ENCODE peak calls at places on chromosomes 6 and 20, in four cellular contexts. C, S, W and J are unnamed samples.

GRCh38 chr20:3777726-3778629 is 3.3 kb downstream of the SPEF1 start:
- DNase-seq in C (peak; percentile 90), S (no peak), W (no peak), J (no peak)

GRCh38 chr6:157240059-157240959 is 83.0 kb downstream of the TMEM242 start:
- DNase-seq in C (no peak), S (peak; percentile 37), W (peak; percentile 89), J (no peak)

GRCh38 chr6:131687022-131687421 is 14.2 kb downstream of the OR2A4 start:
- DNase-seq in C (no peak), S (no peak), W (no peak), J (no peak)

GRCh38 chr6:139706949-139707348 is 332.5 kb upstream of the CITED2 start:
- DNase-seq in C (no peak), S (no peak), W (no peak), J (no peak)

GRCh38 chr20:46757754-46758678 is 48.6 kb downstream of the SLC2A10 start:
- DNase-seq in C (peak; percentile 84), S (peak; percentile 59), W (peak; percentile 81), J (peak; percentile 30)

GRCh38 chr6:136086686-136087085 is 163.4 kb downstream of the MTFR2 start:
- DNase-seq in C (no peak), S (no peak), W (no peak), J (no peak)

GRCh38 chr6:87274660-87275273 is 47.6 kb upstream of the SMIM8 start:
- DNase-seq in C (no peak), S (no peak), W (no peak), J (no peak)

GRCh38 chr6:167795874-167796667 is 30.6 kb upstream of the AFDN start:
- DNase-seq in C (peak; percentile 60), S (no peak), W (no peak), J (no peak)

GRCh38 chr6:16909599-16910360 is 148.5 kb upstream of the ATXN1 start:
- DNase-seq in C (no peak), S (no peak), W (no peak), J (no peak)

GRCh38 chr6:148760143-148760505 is 13.3 kb downstream of the UST start:
- DNase-seq in C (no peak), S (no peak), W (no peak), J (no peak)

GRCh38 chr6:12060780-12061619 is 48.9 kb downstream of the HIVEP1 start:
- DNase-seq in C (no peak), S (no peak), W (peak; percentile 58), J (peak; percentile 87)

GRCh38 chr6:13538084-13538483 is 36.3 kb upstream of the SIRT5 start:
- DNase-seq in C (no peak), S (peak; percentile 55), W (peak; percentile 47), J (no peak)

GRCh38 chr6:69867075-69867911 is 937 bp downstream of the COL19A1 start:
- DNase-seq in C (peak; percentile 72), S (peak; percentile 12), W (peak; percentile 7), J (no peak)

GRCh38 chr6:52233975-52234823 is 10.1 kb downstream of the IL17F start:
- DNase-seq in C (peak; percentile 58), S (peak; percentile 68), W (peak; percentile 22), J (no peak)

GRCh38 chr20:60586417-60587105 is 628.3 kb downstream of the CDH26 start:
- DNase-seq in C (no peak), S (no peak), W (no peak), J (no peak)

GRCh38 chr20:62508641-62509051 is 32.9 kb upstream of the GATA5 start:
- DNase-seq in C (no peak), S (no peak), W (no peak), J (no peak)

GRCh38 chr6:28537065-28537464 is 11.4 kb downstream of the GPX5 start:
- DNase-seq in C (no peak), S (no peak), W (no peak), J (no peak)

GRCh38 chr20:63738687-63739128 is 868 bp upstream of the SLC2A4RG start:
- DNase-seq in C (peak; percentile 80), S (peak; percentile 71), W (peak; percentile 65), J (no peak)

GRCh38 chr6:170006524-170007467 is 255.4 kb downstream of the ERMARD start:
- DNase-seq in C (peak; percentile 86), S (no peak), W (no peak), J (no peak)

GRCh38 chr20:41697861-41698559 is 79.8 kb upstream of the CHD6 start:
- DNase-seq in C (no peak), S (peak; percentile 52), W (peak; percentile 56), J (no peak)

GRCh38 chr20:38151455-38151854 is 13.6 kb downstream of the TGM2 start:
- DNase-seq in C (no peak), S (no peak), W (no peak), J (no peak)

GRCh38 chr20:2080532-2081224 is 20.9 kb upstream of the STK35 start:
- DNase-seq in C (no peak), S (peak; percentile 69), W (no peak), J (no peak)

GRCh38 chr6:24719125-24719931 is at the start of gene C6orf62:
- DNase-seq in C (no peak), S (no peak), W (peak; percentile 20), J (peak; percentile 20)

GRCh38 chr6:140597181-140597580 is 1222.7 kb upstream of the CITED2 start:
- DNase-seq in C (no peak), S (no peak), W (no peak), J (no peak)

GRCh38 chr6:77030929-77031674 is 432.2 kb downstream of the HTR1B start:
- DNase-seq in C (no peak), S (no peak), W (no peak), J (no peak)

GRCh38 chr20:24696396-24696795 is 227.0 kb downstream of the SYNDIG1 start:
- DNase-seq in C (no peak), S (no peak), W (no peak), J (no peak)

GRCh38 chr20:25236450-25237304 is 11.2 kb upstream of the PYGB start:
- DNase-seq in C (no peak), S (no peak), W (no peak), J (no peak)

GRCh38 chr6:26233608-26234420 is 131.2 kb upstream of the BTN3A2 start:
- DNase-seq in C (no peak), S (no peak), W (peak; percentile 61), J (peak; percentile 75)

GRCh38 chr6:7112741-7113313 is 5.1 kb downstream of the RREB1 start:
- DNase-seq in C (no peak), S (peak; percentile 69), W (no peak), J (peak; percentile 41)

GRCh38 chr6:108123516-108123929 is 42.3 kb upstream of the NR2E1 start:
- DNase-seq in C (no peak), S (no peak), W (no peak), J (no peak)

GRCh38 chr6:26225848-26226590 is 138.8 kb downstream of the HFE start:
- DNase-seq in C (no peak), S (no peak), W (no peak), J (no peak)

GRCh38 chr6:135496805-135497411 is 632 bp downstream of the AHI1 start:
- DNase-seq in C (no peak), S (no peak), W (no peak), J (no peak)

GRCh38 chr6:13012977-13013680 is 296.6 kb downstream of the PHACTR1 start:
- DNase-seq in C (peak; percentile 82), S (no peak), W (no peak), J (no peak)

GRCh38 chr6:5723905-5724691 is 282.6 kb downstream of the NRN1 start:
- DNase-seq in C (no peak), S (no peak), W (no peak), J (peak; percentile 60)

GRCh38 chr6:164039954-164040375 is 625.4 kb downstream of the QKI start:
- DNase-seq in C (no peak), S (no peak), W (peak; percentile 99), J (no peak)

DNA sequence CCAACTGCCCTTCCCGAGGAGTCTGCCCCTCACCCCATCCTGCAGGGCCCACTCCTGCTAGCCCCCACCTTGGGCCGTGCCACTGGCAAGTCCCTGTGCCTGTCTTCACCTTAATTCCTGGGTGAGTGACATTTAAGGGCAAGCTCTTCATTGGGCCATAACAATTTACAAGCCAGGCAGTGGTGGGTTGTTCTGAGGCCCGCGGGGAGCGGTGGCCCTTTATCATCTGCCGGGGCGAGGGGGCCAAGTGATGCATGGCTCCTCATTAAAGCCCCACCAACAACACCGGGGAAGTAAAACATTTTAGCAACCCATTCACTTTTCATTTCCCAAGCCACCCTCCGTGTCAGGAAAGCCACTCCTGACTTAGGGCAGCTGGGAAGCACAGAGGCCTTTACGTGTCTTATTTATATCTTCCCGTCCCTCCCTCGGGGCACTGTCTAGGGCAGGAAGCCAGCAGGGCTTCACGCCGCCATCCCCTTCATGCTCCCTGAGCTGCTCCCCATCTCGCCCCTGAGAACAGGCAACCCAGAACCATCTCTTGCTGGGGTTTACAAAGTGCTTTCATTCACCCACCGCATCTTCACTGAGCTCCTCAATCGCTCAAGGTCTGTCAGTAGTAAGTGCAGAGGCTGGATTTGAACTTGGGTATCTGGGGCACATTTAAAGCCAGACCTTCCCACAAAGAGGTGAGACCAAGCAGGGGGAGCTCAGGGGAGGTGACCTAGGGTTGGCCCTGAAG is 55.5 kb upstream of the CCDC167 start:
- DNase-seq in C (no peak), S (no peak), W (no peak), J (peak; percentile 71)
- TF ChIP-seq CBX5 in C (no peak), S (no peak), W (no peak), J (no peak)

DNA sequence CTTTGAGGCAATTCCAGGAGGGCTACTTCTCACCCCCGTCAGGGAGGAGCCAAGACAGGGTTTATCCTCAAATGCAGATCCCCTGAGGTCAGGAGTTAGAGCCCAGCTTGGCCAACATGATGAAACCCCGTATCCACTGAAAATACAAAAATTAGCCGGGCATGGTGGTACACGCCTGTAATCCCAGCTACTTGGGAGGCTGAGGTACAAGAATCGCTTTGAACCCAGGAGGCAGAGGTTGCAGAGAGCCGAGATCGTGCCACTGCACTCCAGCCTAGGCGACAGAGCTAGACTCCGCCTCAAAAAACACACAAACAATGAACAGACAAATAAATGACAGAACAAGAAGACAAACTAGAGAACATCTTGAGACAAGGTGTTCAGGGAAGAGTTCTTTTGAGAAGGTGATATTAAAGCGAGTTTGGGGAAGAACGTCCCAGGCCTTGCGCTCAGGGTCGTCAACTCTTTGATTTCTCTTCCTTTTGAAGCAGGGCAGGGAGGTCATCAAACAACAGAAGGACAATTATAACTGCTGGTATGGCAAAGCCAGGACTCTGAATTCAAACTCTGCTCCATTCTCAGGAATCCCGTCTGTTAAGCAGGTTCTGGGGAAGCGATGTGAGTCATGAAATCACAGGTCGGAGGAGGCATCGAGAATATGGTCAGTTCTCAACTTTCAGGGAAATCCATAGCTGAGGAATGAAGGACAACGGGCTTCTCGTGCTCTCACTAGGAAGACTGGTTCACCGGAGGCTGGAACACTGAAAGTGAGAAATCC is 1.4 kb upstream of the RALY start:
- DNase-seq in C (no peak), S (no peak), W (no peak), J (no peak)
- TF ChIP-seq CBX5 in C (no peak), S (no peak), W (no peak), J (no peak)

DNA sequence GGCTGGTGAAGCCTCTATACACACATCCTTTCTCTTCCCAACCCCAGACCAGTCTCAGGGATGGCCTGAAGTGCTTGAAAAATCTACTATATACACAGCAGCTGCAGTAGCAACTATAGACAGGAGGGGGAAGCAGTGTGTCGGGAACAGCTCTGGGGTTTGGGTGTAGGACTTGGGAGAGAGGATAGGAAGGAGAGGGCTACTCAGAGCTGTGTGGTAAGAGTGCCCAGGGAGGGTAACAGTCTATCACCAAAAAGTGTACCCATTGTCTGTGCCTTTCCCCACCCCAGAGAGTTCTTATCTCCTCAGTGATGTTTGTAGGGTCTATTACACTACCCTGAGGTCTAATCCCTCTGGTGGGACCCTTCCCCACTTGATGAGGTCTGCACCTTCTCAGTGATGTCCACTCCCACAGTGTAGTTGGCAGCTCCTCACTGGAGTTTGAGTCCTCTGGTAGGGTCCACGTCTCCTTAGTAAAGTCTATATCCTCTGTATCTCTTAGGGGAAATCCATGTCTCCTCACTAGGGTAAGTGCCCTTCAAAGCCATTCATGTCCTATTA is 1.5 kb upstream of the GGT7 start:
- DNase-seq in C (peak; percentile 82), S (peak; percentile 90), W (peak; percentile 58), J (peak; percentile 50)
- TF ChIP-seq CBX5 in C (no peak), S (peak; percentile 11), W (no peak), J (no peak)

GRCh38 chr20:44702776-44703175 is 12.4 kb upstream of the CCN5 start:
- DNase-seq in C (no peak), S (no peak), W (no peak), J (no peak)
- TF ChIP-seq CBX5 in C (no peak), S (no peak), W (no peak), J (no peak)